ENCODE peak calls at places on chromosomes 12 and 14, in four cellular contexts. J, F, W and V are unnamed samples. For H3K27me3, the result is how much of the 10 kb centered on the place peaks cover.

GRCh38 chr14:56501909-56502530 is 77.6 kb upstream of the TMEM260 start:
- DNase-seq in W (no peak), J (no peak), F (no peak), V (no peak)

GRCh38 chr12:24760162-24760561 is 188.7 kb downstream of the BCAT1 start:
- DNase-seq in J (no peak), W (no peak), F (no peak), V (no peak)

GRCh38 chr12:109264095-109264942 is 44.8 kb downstream of the FOXN4 start:
- DNase-seq in W (peak), F (no peak), J (peak), V (no peak)

GRCh38 chr12:6684609-6685008 is 4.6 kb downstream of the ZNF384 start:
- DNase-seq in F (no peak), J (peak), W (no peak), V (no peak)

GRCh38 chr14:72315720-72316119 is 383.5 kb downstream of the RGS6 start:
- DNase-seq in W (no peak), F (no peak), J (no peak), V (no peak)

GRCh38 chr12:118645219-118645618 is 268.9 kb downstream of the SUDS3 start:
- DNase-seq in F (no peak), W (no peak), J (no peak), V (no peak)

GRCh38 chr14:103646189-103646588 is 17.2 kb downstream of the KLC1 start:
- DNase-seq in J (no peak), W (no peak), F (no peak), V (no peak)

GRCh38 chr12:22728989-22729388 is 104.0 kb downstream of the ETNK1 start:
- DNase-seq in J (no peak), F (no peak), W (no peak), V (no peak)

GRCh38 chr14:93977790-93978581 is 1.6 kb upstream of the ASB2 start:
- DNase-seq in W (no peak), J (no peak), F (no peak), V (no peak)

GRCh38 chr12:22282283-22282682 is 52.2 kb downstream of the ST8SIA1 start:
- DNase-seq in F (no peak), W (no peak), J (peak), V (no peak)

GRCh38 chr14:103868242-103868897 is 21.0 kb upstream of the PPP1R13B start:
- DNase-seq in J (no peak), W (no peak), F (no peak), V (no peak)

GRCh38 chr12:104994301-104994700 is 8.2 kb downstream of the NOPCHAP1 start:
- DNase-seq in J (no peak), F (no peak), W (no peak), V (no peak)

GRCh38 chr12:93778306-93778705 is 101.1 kb downstream of the CRADD start:
- DNase-seq in F (no peak), J (peak), W (peak), V (peak)

GRCh38 chr14:102140027-102140749 is 491 bp downstream of the WDR20 start:
- DNase-seq in J (no peak), F (no peak), W (no peak), V (no peak)

GRCh38 chr12:121543786-121544185 is 37.0 kb downstream of the KDM2B start:
- DNase-seq in J (no peak), W (no peak), F (no peak), V (no peak)

GRCh38 chr14:102344485-102344884 is 18.2 kb downstream of the CINP start:
- DNase-seq in J (no peak), F (no peak), W (no peak), V (no peak)

GRCh38 chr14:54771411-54772027 is 131.1 kb downstream of the GCH1 start:
- DNase-seq in W (no peak), J (no peak), F (no peak), V (no peak)

GRCh38 chr12:92079054-92079385 is 66.6 kb downstream of the BTG1 start:
- DNase-seq in F (no peak), W (no peak), J (no peak), V (no peak)

GRCh38 chr12:51625370-51625769 is 34.3 kb downstream of the SCN8A start:
- DNase-seq in J (no peak), W (no peak), F (no peak), V (no peak)

GRCh38 chr12:31005944-31006361 is 67.7 kb upstream of the DDX11 start:
- DNase-seq in J (peak), W (no peak), F (no peak), V (peak)

GRCh38 chr12:131013118-131013517 is 59.4 kb downstream of the ADGRD1 start:
- DNase-seq in J (no peak), W (no peak), F (no peak), V (no peak)

GRCh38 chr12:80186727-80187217 is 87.4 kb downstream of the OTOGL start:
- DNase-seq in F (peak), J (peak), W (peak), V (peak)

GRCh38 chr12:116950628-116951325 is 40.0 kb downstream of the FBXW8 start:
- DNase-seq in J (no peak), W (no peak), F (no peak), V (no peak)

GRCh38 chr14:22536853-22537338 is 52.1 kb downstream of the DAD1 start:
- DNase-seq in W (peak), J (peak), F (no peak), V (peak)

GRCh38 chr14:30748343-30748742 is 126.0 kb upstream of the COCH start:
- DNase-seq in J (no peak), W (no peak), F (no peak), V (no peak)

GRCh38 chr14:106459971-106460730 is 933.8 kb downstream of the TMEM121 start:
- DNase-seq in F (no peak), J (no peak), W (no peak), V (no peak)

GRCh38 chr14:61184117-61184516 is 97.0 kb downstream of the TMEM30B start:
- DNase-seq in W (no peak), J (peak), F (no peak), V (peak)

GRCh38 chr12:56206373-56207166 is 15.2 kb downstream of the RNF41 start:
- DNase-seq in F (no peak), J (peak), W (no peak), V (no peak)

GRCh38 chr12:56213878-56214277 is 7.8 kb downstream of the RNF41 start:
- DNase-seq in W (no peak), F (no peak), J (no peak), V (no peak)

GRCh38 chr12:56216461-56216860 is 5.3 kb downstream of the RNF41 start:
- DNase-seq in W (no peak), J (no peak), F (no peak), V (no peak)

GRCh38 chr12:56208014-56208413 is 13.7 kb downstream of the RNF41 start:
- DNase-seq in F (no peak), W (no peak), J (no peak), V (no peak)

GRCh38 chr12:56212360-56212759 is 9.4 kb downstream of the RNF41 start:
- DNase-seq in F (no peak), J (no peak), W (no peak), V (no peak)
- H3K4me3 ChIP-seq in F (no peak), J (no peak), W (no peak), V (no peak)

GRCh38 chr14:99562848-99563748 is 40.9 kb downstream of the CCDC85C start:
- DNase-seq in W (peak), J (peak), F (no peak), V (no peak)
- TF ChIP-seq CTCF in W (peak), J (peak), F (peak), V (peak)

GRCh38 chr14:32938719-32939253 is at the start of gene NPAS3:
- DNase-seq in J (no peak), F (no peak), W (no peak), V (no peak)

GRCh38 chr14:32940066-32940651 is 1.5 kb downstream of the NPAS3 start:
- DNase-seq in W (no peak), F (no peak), J (no peak), V (no peak)

GRCh38 chr14:32940711-32941667 is 2.3 kb downstream of the NPAS3 start:
- DNase-seq in W (no peak), F (no peak), J (no peak), V (no peak)

GRCh38 chr14:32941668-32942065 is 3.0 kb downstream of the NPAS3 start:
- DNase-seq in J (no peak), W (no peak), F (no peak), V (no peak)

GRCh38 chr14:32939254-32940065 is 781 bp downstream of the NPAS3 start:
- DNase-seq in W (no peak), F (no peak), J (peak), V (no peak)
- H3K27me3 ChIP-seq in W (under half), F (half or more), J (under half), V (under half)

DNA sequence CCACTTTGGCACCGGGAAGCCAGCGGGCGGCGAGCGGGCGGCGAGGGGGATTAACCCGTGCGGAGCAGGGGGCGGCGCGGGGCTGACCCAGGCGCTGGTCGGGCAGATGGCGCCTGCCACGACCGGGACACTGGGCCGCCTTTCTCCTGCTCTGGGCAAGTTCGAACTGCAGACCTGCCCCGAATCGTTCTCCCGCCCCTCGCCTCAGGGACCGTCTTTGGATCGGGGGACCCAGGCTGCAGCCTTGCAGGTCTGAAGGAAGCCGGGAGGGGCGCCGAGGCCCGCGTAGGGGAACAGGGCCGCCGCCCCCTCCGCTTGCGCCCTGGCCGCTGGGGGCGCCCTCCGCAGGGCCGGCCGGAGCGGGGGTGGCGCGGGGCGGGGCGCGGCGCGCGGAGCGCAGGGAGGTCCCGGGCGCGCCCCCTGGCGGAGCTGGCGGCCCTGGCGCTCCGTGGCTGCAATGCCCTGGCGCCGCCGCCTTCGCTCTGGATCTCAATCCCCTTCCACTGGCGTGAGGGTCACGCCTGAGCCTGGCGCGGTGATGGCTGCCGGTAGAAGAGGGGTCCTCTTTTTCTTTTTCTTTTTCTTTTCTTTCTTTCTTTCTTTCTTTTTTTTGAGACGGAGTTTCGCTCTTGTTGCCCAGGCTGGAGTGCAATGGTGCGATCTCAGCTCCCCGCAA is 447 bp upstream of the LTBP2 start:
- DNase-seq in J (peak), F (no peak), W (no peak), V (no peak)
- H3K4me3 ChIP-seq in J (peak), F (peak), W (peak), V (peak)

GRCh38 chr12:120181991-120182631 is 12.4 kb downstream of the GCN1 start:
- DNase-seq in J (peak), F (no peak), W (no peak), V (no peak)
- TF ChIP-seq CTCF in J (no peak), F (peak), W (no peak), V (no peak)

GRCh38 chr12:19030603-19031002 is 98.9 kb upstream of the PLEKHA5 start:
- DNase-seq in J (no peak), W (no peak), F (no peak), V (no peak)

GRCh38 chr12:19033244-19033643 is 96.3 kb upstream of the PLEKHA5 start:
- DNase-seq in W (no peak), J (no peak), F (no peak), V (no peak)

GRCh38 chr12:19034937-19035336 is 94.6 kb upstream of the PLEKHA5 start:
- DNase-seq in J (no peak), W (no peak), F (no peak), V (no peak)

GRCh38 chr12:19031032-19031431 is 98.5 kb upstream of the PLEKHA5 start:
- DNase-seq in W (no peak), J (peak), F (no peak), V (peak)

DNA sequence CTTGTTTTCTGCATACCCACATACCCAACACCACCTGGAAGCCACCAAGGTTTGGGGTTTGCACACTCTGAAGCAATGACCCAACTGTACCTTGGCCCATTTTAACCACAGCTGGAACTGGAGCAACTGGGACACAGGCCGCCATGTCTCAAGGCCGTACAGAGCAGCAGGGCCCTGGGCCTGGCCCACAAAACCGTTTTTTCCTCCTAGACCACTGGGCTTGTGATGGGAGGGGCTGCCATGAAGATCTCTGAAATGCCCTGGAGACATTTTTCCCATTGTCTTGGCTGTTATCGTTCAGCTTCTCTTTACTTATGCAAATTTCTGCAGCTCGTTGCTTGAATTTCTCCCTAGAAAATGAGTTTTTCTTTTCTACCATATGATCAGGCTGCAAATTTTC is 96.7 kb upstream of the PLEKHA5 start:
- DNase-seq in F (no peak), J (no peak), W (no peak), V (no peak)
- H3K27me3 ChIP-seq in F (under half), J (under half), W (under half), V (under half)

GRCh38 chr12:62860501-62861156 is 74.3 kb downstream of the PPM1H start:
- DNase-seq in W (no peak), F (no peak), J (peak), V (no peak)
- H3K4me3 ChIP-seq in W (no peak), F (no peak), J (peak), V (no peak)

GRCh38 chr12:56103823-56104108 is 593 bp upstream of the PA2G4 start:
- DNase-seq in F (no peak), W (no peak), J (no peak), V (no peak)

GRCh38 chr12:56105503-56105902 is 1.1 kb downstream of the PA2G4 start:
- DNase-seq in W (no peak), F (no peak), J (no peak), V (no peak)

GRCh38 chr12:56103066-56103711 is 1.2 kb upstream of the PA2G4 start:
- DNase-seq in F (no peak), W (no peak), J (no peak), V (no peak)

GRCh38 chr12:56104815-56105476 is 587 bp downstream of the PA2G4 start:
- DNase-seq in W (no peak), J (no peak), F (no peak), V (no peak)

DNA sequence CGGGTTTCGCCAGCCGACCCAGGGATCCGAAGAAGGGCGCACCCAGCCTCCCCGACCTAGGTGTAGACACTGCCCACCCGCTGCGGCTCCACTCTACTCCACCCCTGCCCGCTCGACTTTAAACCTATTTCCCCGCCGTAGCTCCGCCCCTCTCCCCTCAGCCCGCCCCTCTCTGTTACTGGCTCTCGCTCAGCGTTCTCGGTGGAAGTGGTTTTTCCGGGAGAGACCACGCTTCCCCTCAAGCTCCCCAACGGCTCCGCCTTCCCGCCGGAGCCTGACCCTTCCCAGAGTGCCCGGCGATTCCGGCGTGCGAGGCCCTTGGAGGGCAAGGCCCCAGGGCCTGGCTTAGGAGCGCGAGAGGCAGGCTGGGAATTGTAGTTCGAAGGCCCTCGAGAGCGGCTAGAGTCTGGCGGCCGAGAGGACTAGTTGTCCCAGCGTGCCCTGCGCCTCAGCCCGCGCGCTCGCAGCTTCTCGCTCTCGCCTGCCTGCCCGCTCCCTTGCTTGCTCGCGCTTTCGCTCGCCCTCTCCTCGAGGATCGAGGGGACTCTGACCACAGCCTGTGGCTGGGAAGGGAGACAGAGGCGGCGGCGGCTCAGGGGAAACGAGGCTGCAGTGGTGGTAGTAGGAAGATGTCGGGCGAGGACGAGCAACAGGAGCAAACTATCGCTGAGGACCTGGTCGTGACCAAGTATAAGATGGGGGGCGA is at the start of gene PA2G4:
- DNase-seq in W (peak), F (peak), J (peak), V (peak)
- TF ChIP-seq CTCF in W (no peak), F (no peak), J (no peak), V (no peak)

DNA sequence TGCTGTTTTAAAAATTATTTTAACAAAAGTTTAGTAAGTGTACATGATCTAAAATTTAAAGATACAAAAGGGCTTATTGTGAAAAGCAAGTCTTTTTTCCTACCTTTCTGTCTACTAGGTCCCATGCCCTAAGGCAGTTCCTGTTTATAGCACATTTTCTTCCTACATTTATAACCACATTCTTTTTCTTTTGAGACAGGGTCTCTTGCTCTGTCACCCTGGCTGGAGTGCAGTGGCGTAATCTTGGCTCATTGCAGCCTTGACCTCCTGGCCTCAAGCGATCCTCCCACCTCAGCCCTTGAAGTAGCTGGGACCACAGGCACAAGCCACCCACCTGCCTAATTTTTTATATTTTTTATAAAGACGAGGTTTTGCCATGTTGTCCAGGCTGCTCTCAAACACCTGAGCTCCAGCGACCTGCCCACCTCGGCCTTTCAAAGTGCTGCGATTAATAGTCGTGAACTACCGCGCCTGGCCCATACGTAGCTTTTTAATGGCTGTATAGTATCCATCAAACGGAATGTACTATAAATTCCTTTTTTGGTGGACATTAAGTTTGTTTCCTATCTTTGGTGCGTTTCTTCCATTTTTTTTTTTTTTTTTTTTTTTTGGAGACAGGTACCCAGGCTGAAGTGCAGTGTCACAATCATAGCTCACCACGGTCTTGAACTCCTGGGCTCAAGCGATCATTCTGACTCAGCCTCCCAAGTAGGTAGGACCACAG is 20.9 kb downstream of the FRS2 start:
- DNase-seq in F (no peak), J (no peak), W (no peak), V (no peak)
- H3K27me3 ChIP-seq in F (under half), J (under half), W (under half), V (under half)